ENCODE peak calls at places on chromosomes 5 and 9, in four cellular contexts. I, H, S and A are unnamed samples.
A peak's percentile ranks its signal among the peaks of the same experiment; 100 is the strongest.

GRCh38 chr5:135242496-135243193 is 156.4 kb downstream of the MACROH2A1 start:
- DNase-seq in I (no peak), H (peak; percentile 24), S (peak; percentile 64), A (no peak)

GRCh38 chr9:36793277-36793676 is 220.6 kb downstream of the MELK start:
- DNase-seq in I (no peak), H (no peak), S (no peak), A (no peak)

GRCh38 chr5:148267972-148268371 is 622 bp upstream of the SPINK13 start:
- DNase-seq in I (no peak), H (no peak), S (no peak), A (no peak)

GRCh38 chr5:32047056-32047455 is 127.1 kb downstream of the GOLPH3 start:
- DNase-seq in I (no peak), H (no peak), S (no peak), A (no peak)

GRCh38 chr5:147628054-147628895 is 118.4 kb upstream of the DPYSL3 start:
- DNase-seq in I (peak; percentile 83), H (peak; percentile 46), S (peak; percentile 48), A (peak; percentile 34)

GRCh38 chr5:83227611-83228010 is 150.3 kb downstream of the XRCC4 start:
- DNase-seq in I (no peak), H (no peak), S (no peak), A (no peak)

GRCh38 chr5:135208555-135209494 is 174.8 kb upstream of the PITX1 start:
- DNase-seq in I (peak; percentile 37), H (peak; percentile 58), S (peak; percentile 55), A (peak; percentile 17)

GRCh38 chr5:138949988-138950387 is 74.9 kb upstream of the LRRTM2 start:
- DNase-seq in I (no peak), H (no peak), S (no peak), A (no peak)

GRCh38 chr5:160315968-160316367 is 3.6 kb upstream of the CCNJL start:
- DNase-seq in I (no peak), H (no peak), S (no peak), A (no peak)

GRCh38 chr5:59893436-59894227 is at the start of gene PDE4D:
- DNase-seq in I (peak; percentile 90), H (no peak), S (peak; percentile 60), A (no peak)

GRCh38 chr5:168165221-168165965 is 126.1 kb upstream of the WWC1 start:
- DNase-seq in I (no peak), H (no peak), S (no peak), A (no peak)

GRCh38 chr5:68344447-68345111 is 129.0 kb downstream of the PIK3R1 start:
- DNase-seq in I (no peak), H (no peak), S (no peak), A (no peak)

GRCh38 chr9:135085830-135086546 is 1.5 kb upstream of the OLFM1 start:
- DNase-seq in I (peak; percentile 81), H (peak; percentile 67), S (peak; percentile 78), A (no peak)

DNA sequence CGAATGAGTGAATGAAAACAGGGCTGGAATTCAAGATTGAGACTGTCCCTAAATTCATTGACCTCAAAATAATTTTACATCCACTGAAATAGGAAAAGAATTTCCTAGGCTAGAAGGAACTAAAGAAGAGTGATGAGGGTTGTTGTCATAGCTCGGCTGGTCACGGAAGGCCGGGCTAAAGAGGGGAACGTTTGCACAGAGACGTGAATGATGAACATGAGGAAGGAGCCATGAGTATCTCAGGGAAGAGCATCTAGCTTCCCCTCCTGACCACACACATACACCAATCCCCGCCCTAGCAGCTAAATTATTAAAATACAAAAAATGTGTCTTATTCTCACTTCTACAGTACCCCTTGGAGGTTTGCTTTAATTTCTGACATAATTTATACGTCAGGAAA is 124.4 kb upstream of the ABCA1 start:
- DNase-seq in I (no peak), H (no peak), S (no peak), A (no peak)
- H3K27me3 ChIP-seq in I (no peaks in the 10 kb centered on the region), H (no peaks in the 10 kb centered on the region), S (no peaks in the 10 kb centered on the region), A (no peaks in the 10 kb centered on the region)

GRCh38 chr9:87884578-87885459 is 2.1 kb downstream of the SPATA31E1 start:
- DNase-seq in I (no peak), H (no peak), S (no peak), A (no peak)

GRCh38 chr9:87885484-87886189 is 3.0 kb downstream of the SPATA31E1 start:
- DNase-seq in I (no peak), H (no peak), S (no peak), A (no peak)

GRCh38 chr9:87883274-87883673 is 597 bp downstream of the SPATA31E1 start:
- DNase-seq in I (no peak), H (no peak), S (no peak), A (no peak)

GRCh38 chr9:87882627-87883026 is at the start of gene SPATA31E1:
- DNase-seq in I (no peak), H (no peak), S (no peak), A (no peak)

GRCh38 chr9:87883990-87884389 is 1.3 kb downstream of the SPATA31E1 start:
- DNase-seq in I (no peak), H (no peak), S (no peak), A (no peak)
- TF ChIP-seq CTCF in I (peak; percentile 20), H (no peak), S (no peak), A (no peak)

GRCh38 chr9:132485454-132485853 is 75.4 kb downstream of the CFAP77 start:
- DNase-seq in I (no peak), H (no peak), S (no peak), A (no peak)
- H3K27me3 ChIP-seq in I (no peaks in the 10 kb centered on the region), H (no peaks in the 10 kb centered on the region), S (no peaks in the 10 kb centered on the region), A (peaks cover 30% of the 10 kb centered on the region)

DNA sequence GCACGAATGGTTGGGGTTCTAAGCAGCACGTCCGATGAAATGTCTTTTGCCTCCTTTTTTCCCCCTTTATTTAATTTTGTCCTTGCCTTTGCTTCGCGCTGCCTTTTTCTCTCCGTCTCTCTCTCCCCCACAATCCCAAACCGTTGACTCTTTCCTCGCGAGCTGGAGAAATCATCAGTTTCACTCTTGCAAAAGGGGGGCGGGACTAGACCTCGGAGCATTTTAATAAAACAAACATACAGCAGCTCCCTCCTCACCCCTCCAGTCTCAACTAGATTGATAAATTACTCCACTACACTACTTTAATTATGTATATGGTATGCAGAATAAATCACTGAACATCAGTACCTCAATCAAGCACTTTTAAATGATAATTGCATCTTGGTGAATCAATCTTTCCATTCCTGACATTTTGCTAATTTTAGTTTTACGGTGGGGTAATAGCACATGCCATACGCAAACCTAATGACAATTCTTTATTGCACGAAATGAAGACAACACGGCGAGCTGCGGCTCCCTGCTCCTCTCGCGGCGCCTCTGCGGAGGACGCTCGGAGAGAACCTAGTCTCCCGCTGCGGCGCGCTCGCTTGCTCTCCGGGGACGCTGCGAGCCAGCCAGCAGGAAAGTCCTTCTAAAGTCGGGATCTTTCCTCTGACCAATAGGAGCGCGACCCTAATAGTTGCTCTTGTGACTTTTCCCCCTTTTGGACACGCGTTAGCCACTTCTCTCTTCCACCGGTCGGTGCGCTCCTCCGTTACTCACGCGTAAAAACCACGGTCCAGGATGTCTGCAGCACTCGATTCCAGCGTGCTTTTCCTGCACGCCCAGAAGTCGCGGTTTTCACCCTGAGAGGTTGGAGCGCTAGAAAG is 816 bp upstream of the MEF2C start:
- DNase-seq in I (peak; percentile 88), H (peak; percentile 83), S (peak; percentile 76), A (no peak)
- TF ChIP-seq CTCF in I (no peak), H (peak; percentile 4), S (peak; percentile 12), A (no peak)